ENCODE peak calls at places on chromosomes 13 and 19, in four cellular contexts. I is heart left ventricle, B is body of pancreas, Q is left ventricle myocardium inferior. K is an unnamed sample. For H3K4me1, the result is how much of the 10 kb centered on the place peaks cover.

GRCh38 chr13:44934724-44935123 is 54.5 kb downstream of the NUFIP1 start:
- DNase-seq in I (no peak), B (no peak), Q (no peak), K (no peak)

GRCh38 chr19:3656747-3657394 is 30.3 kb upstream of the CACTIN start:
- DNase-seq in I (no peak), B (no peak), Q (no peak), K (no peak)

GRCh38 chr13:57739089-57739488 is 107.5 kb downstream of the PCDH17 start:
- DNase-seq in I (no peak), B (no peak), Q (no peak), K (no peak)

GRCh38 chr13:72886272-72887062 is 104.5 kb downstream of the PIBF1 start:
- DNase-seq in I (no peak), B (no peak), Q (no peak), K (no peak)

GRCh38 chr13:69948016-69948415 is 159.6 kb upstream of the ATXN8OS start:
- DNase-seq in I (no peak), B (no peak), Q (no peak), K (no peak)

GRCh38 chr19:53639471-53639870 is 7.7 kb downstream of the DPRX start:
- DNase-seq in I (no peak), B (no peak), Q (no peak), K (no peak)

GRCh38 chr13:113152894-113153809 is 5.3 kb upstream of the PROZ start:
- DNase-seq in I (peak), B (peak), Q (peak), K (peak)

GRCh38 chr13:98824376-98825160 is 72.1 kb upstream of the SLC15A1 start:
- DNase-seq in I (no peak), B (no peak), Q (no peak), K (no peak)

GRCh38 chr13:113545455-113545930 is 39.1 kb upstream of the TFDP1 start:
- DNase-seq in I (peak), B (no peak), Q (peak), K (no peak)

DNA sequence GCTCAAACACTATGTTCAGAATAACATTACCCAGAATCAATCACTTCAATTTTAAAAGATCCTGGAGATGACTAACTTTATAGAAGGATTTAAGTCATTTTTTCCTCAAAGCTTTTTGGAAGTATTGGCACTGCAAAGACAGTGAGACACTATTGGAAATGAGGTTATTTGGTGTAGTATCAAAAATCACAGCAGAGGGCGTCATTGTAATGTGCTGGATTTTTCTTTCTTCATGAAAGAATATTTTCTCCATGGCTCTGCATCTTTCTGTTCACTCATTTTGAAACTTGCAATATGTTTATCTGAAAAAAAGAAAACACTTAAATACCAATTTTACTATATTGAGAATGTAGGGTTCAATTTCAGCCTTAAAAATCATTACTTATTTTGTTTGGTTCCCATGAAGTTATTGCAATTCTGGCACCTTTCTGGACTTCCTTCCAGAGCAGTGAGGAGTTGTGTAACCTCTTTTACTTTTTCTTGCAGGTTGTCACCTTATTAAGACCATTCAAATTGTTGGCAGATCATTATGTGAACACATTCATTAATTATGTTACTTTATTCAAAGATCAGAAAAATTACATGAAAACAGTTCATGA is 3.7 kb upstream of the CSNK1A1L start:
- DNase-seq in I (no peak), B (no peak), Q (no peak), K (no peak)
- TF ChIP-seq CTCF in I (peak), B (peak), Q (peak), K (no peak)

GRCh38 chr19:55605207-55605636 is 225 bp upstream of the ZNF865 start:
- DNase-seq in I (peak), B (peak), Q (peak), K (peak)
- H3K4me1 ChIP-seq in I (under half), B (under half), Q (half or more), K (under half)

GRCh38 chr13:31015207-31015606 is 82.8 kb downstream of the TEX26 start:
- DNase-seq in I (no peak), B (no peak), Q (no peak), K (no peak)

GRCh38 chr13:31009166-31009565 is 76.7 kb downstream of the TEX26 start:
- DNase-seq in I (no peak), B (no peak), Q (no peak), K (no peak)

GRCh38 chr13:31014461-31014860 is 82.0 kb downstream of the TEX26 start:
- DNase-seq in I (no peak), B (no peak), Q (no peak), K (no peak)

GRCh38 chr13:31011193-31011860 is 78.9 kb downstream of the TEX26 start:
- DNase-seq in I (no peak), B (no peak), Q (no peak), K (no peak)

DNA sequence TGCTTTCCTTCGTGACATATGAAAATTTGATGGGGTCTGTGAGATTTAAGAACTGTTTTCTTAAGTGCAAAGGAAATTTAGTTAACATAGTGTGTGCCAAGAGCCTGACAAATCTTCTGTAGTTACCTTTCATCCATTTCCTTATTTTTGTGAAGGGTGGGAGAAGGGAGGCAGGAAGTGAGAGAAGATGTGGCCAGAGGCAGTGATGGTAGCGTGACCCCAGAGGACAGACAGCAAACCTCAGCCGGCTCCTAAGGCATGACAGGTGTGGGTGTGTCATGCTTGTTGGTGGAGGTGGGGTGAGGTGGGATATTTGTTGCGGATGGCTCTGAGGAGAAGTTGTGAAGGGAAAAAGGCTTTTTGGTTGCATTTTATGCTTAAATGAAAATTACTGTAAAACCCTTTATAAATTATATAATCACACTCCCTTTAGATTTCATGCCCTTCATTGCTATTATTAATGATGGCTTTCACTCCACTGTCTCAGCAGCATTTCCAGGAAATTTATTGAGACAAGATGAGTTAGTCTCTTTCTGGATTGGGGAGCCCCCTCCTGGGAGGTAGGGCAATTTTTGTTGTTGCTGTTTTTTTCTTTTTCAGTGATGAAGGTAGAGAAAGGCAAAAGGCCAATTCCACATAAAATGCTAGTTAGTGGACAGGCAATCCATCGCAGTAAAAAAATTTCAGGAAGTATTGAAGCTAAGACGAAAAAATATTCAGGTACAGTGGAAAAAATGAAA is 80.0 kb downstream of the TEX26 start:
- DNase-seq in I (no peak), B (no peak), Q (no peak), K (no peak)
- TF ChIP-seq CTCF in I (no peak), B (no peak), Q (no peak), K (no peak)

GRCh38 chr13:21691928-21692327 is 21.1 kb downstream of the FGF9 start:
- DNase-seq in I (no peak), B (no peak), Q (no peak), K (no peak)

GRCh38 chr13:21689097-21689496 is 18.2 kb downstream of the FGF9 start:
- DNase-seq in I (no peak), B (no peak), Q (no peak), K (no peak)

GRCh38 chr13:21690955-21691354 is 20.1 kb downstream of the FGF9 start:
- DNase-seq in I (no peak), B (no peak), Q (no peak), K (no peak)

GRCh38 chr13:21694831-21695230 is 24.0 kb downstream of the FGF9 start:
- DNase-seq in I (peak), B (no peak), Q (peak), K (no peak)

GRCh38 chr13:21691500-21691899 is 20.6 kb downstream of the FGF9 start:
- DNase-seq in I (no peak), B (no peak), Q (no peak), K (no peak)
- H3K4me1 ChIP-seq in I (under half), B (under half), Q (under half), K (under half)

GRCh38 chr19:54648129-54648528 is 14.7 kb upstream of the LILRB4 start:
- DNase-seq in I (no peak), B (no peak), Q (no peak), K (no peak)

GRCh38 chr19:54654447-54655321 is 8.1 kb upstream of the LILRB4 start:
- DNase-seq in I (no peak), B (no peak), Q (no peak), K (no peak)

GRCh38 chr19:54650108-54650666 is 12.6 kb upstream of the LILRB4 start:
- DNase-seq in I (no peak), B (no peak), Q (no peak), K (no peak)

GRCh38 chr19:54653181-54653809 is 9.5 kb upstream of the LILRB4 start:
- DNase-seq in I (no peak), B (no peak), Q (no peak), K (no peak)
- TF ChIP-seq CTCF in I (peak), B (peak), Q (peak), K (peak)

DNA sequence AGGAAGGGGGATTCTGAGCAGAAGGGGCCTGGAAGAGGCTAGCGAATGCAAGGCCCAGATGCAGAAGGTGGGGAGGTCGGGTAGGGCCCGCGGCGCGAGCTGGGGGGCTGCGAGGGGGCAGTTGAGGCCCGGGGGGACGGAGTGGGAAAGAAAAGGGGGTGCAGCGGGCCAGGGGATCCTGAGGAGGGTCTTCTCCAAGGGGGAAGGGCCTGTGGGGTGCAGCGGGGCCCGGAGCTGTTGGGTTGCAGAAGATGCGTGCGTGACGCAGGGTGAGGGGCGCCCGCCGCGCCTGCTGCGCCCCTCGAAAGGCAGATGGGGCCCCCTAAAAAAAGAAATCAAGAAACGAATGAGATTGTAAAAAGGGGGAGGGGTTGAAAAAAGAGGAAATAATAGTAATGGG is 313 bp downstream of the ZNF541 start:
- DNase-seq in I (no peak), B (no peak), Q (no peak), K (no peak)
- H3K4me1 ChIP-seq in I (under half), B (under half), Q (under half), K (under half)

DNA sequence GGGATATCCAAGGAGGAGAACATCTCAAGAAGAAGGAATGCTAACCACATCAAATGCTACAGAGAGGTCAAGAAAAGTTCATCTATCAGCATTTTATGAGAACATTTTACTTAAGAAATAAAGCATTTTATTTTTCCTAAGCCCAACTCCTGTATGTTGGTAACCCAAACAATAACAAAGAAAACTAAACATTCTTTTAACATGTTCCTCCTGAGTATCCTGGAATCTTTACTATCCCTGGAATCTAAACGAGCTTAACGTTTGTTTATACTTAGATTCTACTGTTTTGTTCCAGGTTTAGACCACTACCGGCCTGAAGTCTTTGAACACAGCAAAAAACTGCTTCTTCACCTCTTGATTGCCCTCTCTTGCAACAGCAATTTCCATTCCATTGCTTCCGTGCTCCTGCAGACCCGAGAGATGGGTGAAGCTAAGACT is 89.7 kb downstream of the ZAR1L start:
- DNase-seq in I (no peak), B (no peak), Q (no peak), K (no peak)
- TF ChIP-seq CTCF in I (no peak), B (no peak), Q (no peak), K (no peak)

DNA sequence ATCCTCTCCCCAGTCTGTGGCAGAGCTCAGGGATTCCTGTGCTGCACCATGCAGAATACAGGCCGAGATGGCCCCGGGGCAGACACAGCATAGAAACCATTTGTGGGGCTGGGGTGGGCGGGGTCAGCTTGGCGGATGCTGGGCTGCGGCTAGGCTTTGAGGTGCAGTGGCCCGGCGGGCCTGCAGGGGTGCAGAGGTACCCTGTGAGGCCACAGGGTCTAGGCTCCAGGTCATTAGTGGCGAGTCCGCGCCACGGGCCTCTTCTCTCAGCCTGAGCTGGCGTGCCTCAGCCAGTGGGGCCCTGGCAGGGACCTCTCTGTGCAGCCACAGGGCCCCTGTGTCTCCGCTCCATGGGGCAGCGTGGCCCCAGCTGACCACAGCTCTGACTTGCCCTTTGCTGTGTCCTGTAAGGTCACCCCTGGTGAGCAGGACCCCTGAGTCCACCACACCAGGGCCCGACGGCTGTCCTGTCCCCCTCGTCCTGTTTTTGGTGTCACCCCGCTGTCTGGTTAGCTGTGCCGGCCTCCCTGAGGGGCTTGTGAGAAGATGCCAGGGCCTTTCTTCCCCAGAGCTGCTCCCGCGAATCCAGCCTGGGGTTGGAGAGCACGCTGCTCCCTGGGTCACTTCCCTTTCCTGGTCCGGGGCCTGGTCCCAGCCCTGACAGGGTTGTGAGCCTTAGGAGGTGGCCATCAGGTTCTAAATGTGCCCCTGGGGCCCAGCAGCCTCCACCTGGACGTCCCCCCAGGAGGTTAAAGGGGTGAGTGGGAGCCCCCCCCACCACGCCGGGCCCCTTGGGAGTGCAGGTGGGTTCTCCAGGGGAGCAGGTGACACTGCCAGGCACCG is 12.1 kb downstream of the KDM4B start:
- DNase-seq in I (no peak), B (no peak), Q (no peak), K (no peak)
- H3K4me1 ChIP-seq in I (half or more), B (half or more), Q (half or more), K (half or more)

GRCh38 chr19:18776736-18777135 is 14.4 kb downstream of the COMP start:
- DNase-seq in I (no peak), B (no peak), Q (no peak), K (no peak)

GRCh38 chr19:18774782-18775444 is 16.2 kb downstream of the COMP start:
- DNase-seq in I (no peak), B (no peak), Q (no peak), K (no peak)

GRCh38 chr19:18775586-18776287 is 15.4 kb downstream of the COMP start:
- DNase-seq in I (no peak), B (no peak), Q (no peak), K (no peak)

GRCh38 chr19:18777156-18777724 is 13.9 kb downstream of the COMP start:
- DNase-seq in I (no peak), B (no peak), Q (no peak), K (no peak)

GRCh38 chr19:18776288-18776594 is 14.9 kb downstream of the COMP start:
- DNase-seq in I (no peak), B (no peak), Q (no peak), K (no peak)
- TF ChIP-seq CTCF in I (no peak), B (no peak), Q (no peak), K (no peak)

GRCh38 chr19:8449830-8450229 is 5.1 kb downstream of the HNRNPM start:
- DNase-seq in I (no peak), B (peak), Q (no peak), K (no peak)

GRCh38 chr19:8451885-8452284 is 7.1 kb downstream of the HNRNPM start:
- DNase-seq in I (no peak), B (no peak), Q (no peak), K (no peak)

GRCh38 chr19:8453616-8454015 is 8.8 kb downstream of the HNRNPM start:
- DNase-seq in I (no peak), B (no peak), Q (no peak), K (peak)

GRCh38 chr19:8452446-8453123 is 7.8 kb downstream of the HNRNPM start:
- DNase-seq in I (no peak), B (peak), Q (no peak), K (no peak)

DNA sequence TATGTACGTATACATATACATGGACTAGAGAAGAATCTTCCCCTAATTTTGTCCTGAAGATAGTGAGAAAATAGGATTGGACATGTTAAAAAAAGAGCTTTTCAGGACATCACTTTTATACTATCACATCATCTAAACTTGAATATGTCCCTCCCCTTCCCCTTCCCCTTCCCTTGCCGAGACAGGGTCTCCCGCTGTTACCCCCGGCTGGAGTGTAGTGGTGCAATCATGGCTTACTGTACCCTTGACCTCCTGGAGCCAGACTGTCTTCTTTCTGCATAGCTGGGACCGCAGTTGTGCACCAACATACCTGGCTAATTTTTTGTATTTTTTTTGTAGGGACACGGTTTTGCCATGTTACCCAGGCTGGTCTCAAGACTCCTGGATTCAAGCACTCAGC is 6.6 kb downstream of the HNRNPM start:
- DNase-seq in I (no peak), B (no peak), Q (no peak), K (no peak)
- H3K4me1 ChIP-seq in I (half or more), B (half or more), Q (half or more), K (half or more)

K was measured in thyroid gland.